ENCODE peak calls at places on chromosome 6, in ten cellular contexts. P, R, C, V, S, U, Z, H, W and J are unnamed samples.

GRCh38 chr6:76831299-76831698 is 632.0 kb downstream of the HTR1B start:
- DNase-seq in P (no peak), R (no peak), C (no peak), V (no peak), S (no peak), U (no peak), Z (no peak), H (no peak), W (no peak), J (no peak)

GRCh38 chr6:31878761-31879542 is at the start of gene SLC44A4:
- DNase-seq in P (peak; percentile 42), R (peak; percentile 19), C (no peak), V (no peak), S (no peak), U (no peak), Z (no peak), H (no peak), W (no peak), J (no peak)

GRCh38 chr6:167973092-167973880 is 24.2 kb upstream of the KIF25 start:
- DNase-seq in P (no peak), R (no peak), C (no peak), V (no peak), S (no peak), U (no peak), Z (no peak), H (no peak), W (no peak), J (no peak)

GRCh38 chr6:9699890-9700289 is 715.0 kb downstream of the TFAP2A start:
- DNase-seq in P (no peak), R (no peak), C (no peak), V (no peak), S (no peak), U (no peak), Z (no peak), H (no peak), W (no peak), J (no peak)

GRCh38 chr6:103587722-103588121 is 1272.0 kb downstream of the HACE1 start:
- DNase-seq in P (no peak), R (no peak), C (no peak), V (no peak), S (no peak), U (no peak), Z (no peak), H (no peak), W (no peak), J (no peak)

GRCh38 chr6:81326856-81327561 is 425.5 kb downstream of the TENT5A start:
- DNase-seq in P (no peak), R (peak; percentile 32), C (no peak), V (no peak), S (no peak), U (no peak), Z (no peak), H (no peak), W (peak; percentile 45), J (no peak)

GRCh38 chr6:30647802-30648460 is 998 bp downstream of the C6orf136 start:
- DNase-seq in P (no peak), R (no peak), C (no peak), V (no peak), S (no peak), U (no peak), Z (no peak), H (no peak), W (no peak), J (peak; percentile 52)

GRCh38 chr6:124978451-124979293 is 16.4 kb downstream of the RNF217 start:
- DNase-seq in P (no peak), R (no peak), C (no peak), V (no peak), S (no peak), U (no peak), Z (no peak), H (no peak), W (no peak), J (no peak)

GRCh38 chr6:143396497-143397228 is 53.8 kb downstream of the ADAT2 start:
- DNase-seq in P (no peak), R (peak; percentile 19), C (no peak), V (no peak), S (no peak), U (no peak), Z (no peak), H (no peak), W (peak; percentile 17), J (no peak)

GRCh38 chr6:169689247-169689646 is 12.6 kb downstream of the WDR27 start:
- DNase-seq in P (no peak), R (no peak), C (no peak), V (no peak), S (no peak), U (no peak), Z (no peak), H (no peak), W (peak; percentile 84), J (no peak)

GRCh38 chr6:87092435-87092834 is 2.5 kb downstream of the CGA start:
- DNase-seq in P (no peak), R (no peak), C (no peak), V (no peak), S (no peak), U (no peak), Z (no peak), H (no peak), W (no peak), J (no peak)
- H3K27me3 ChIP-seq in P (peaks cover 3% of the 10 kb centered on the region), R (no peaks in the 10 kb centered on the region), C (no peaks in the 10 kb centered on the region), V (no peaks in the 10 kb centered on the region), S (no peaks in the 10 kb centered on the region), U (peaks cover 3% of the 10 kb centered on the region), Z (no peaks in the 10 kb centered on the region), H (peaks cover 8% of the 10 kb centered on the region), W (no peaks in the 10 kb centered on the region), J (no peaks in the 10 kb centered on the region)

GRCh38 chr6:90328004-90328403 is 31.4 kb upstream of the BACH2 start:
- DNase-seq in P (no peak), R (no peak), C (no peak), V (no peak), S (no peak), U (no peak), Z (no peak), H (peak; percentile 53), W (no peak), J (no peak)
- H3K4me1 ChIP-seq in P (peaks cover 4% of the 10 kb centered on the region), R (no peaks in the 10 kb centered on the region), C (no peaks in the 10 kb centered on the region), V (no peaks in the 10 kb centered on the region), S (no peaks in the 10 kb centered on the region), U (no peaks in the 10 kb centered on the region), Z (no peaks in the 10 kb centered on the region), H (no peaks in the 10 kb centered on the region), W (peaks cover 14% of the 10 kb centered on the region), J (no peaks in the 10 kb centered on the region)

GRCh38 chr6:35587167-35587566 is 74.5 kb upstream of the TULP1 start:
- DNase-seq in P (no peak), R (no peak), C (no peak), V (no peak), S (no peak), U (no peak), Z (no peak), H (no peak), W (no peak), J (no peak)
- H3K4me3 ChIP-seq in P (no peak overlapping the region), R (no peak overlapping the region), C (no peak overlapping the region), V (no peak overlapping the region), S (no peak overlapping the region), U (no peak overlapping the region), Z (no peak overlapping the region), H (no peak overlapping the region), W (no peak overlapping the region), J (no peak overlapping the region)

DNA sequence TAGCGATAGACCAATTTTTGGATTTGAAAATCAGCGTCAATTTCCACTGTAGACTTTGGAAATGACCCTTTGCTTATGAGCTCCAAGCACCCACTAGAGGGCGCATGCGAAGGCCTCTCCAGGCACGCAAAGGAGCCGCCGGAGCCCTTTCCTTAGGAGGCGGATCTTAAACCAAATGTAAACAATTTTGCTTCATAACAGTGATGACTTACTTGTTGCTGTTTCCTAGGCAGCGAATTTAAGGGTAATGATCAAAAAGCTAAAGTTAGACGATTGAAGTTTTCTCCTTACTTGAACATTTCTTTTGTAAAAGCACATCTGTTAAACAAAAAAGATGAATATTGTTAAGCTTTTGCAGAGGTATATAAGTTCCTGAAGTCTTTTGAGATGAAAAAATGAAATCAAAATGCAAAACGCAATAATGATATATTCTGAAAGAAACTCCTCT is 29.2 kb upstream of the EXOC2 start:
- DNase-seq in P (peak; percentile 90), R (peak; percentile 89), C (no peak), V (peak; percentile 78), S (peak; percentile 76), U (peak; percentile 83), Z (peak; percentile 77), H (peak; percentile 91), W (peak; percentile 88), J (peak; percentile 70)
- H3K27me3 ChIP-seq in P (no peaks in the 10 kb centered on the region), R (peaks cover 2% of the 10 kb centered on the region), C (no peaks in the 10 kb centered on the region), V (no peaks in the 10 kb centered on the region), S (peaks cover 5% of the 10 kb centered on the region), U (no peaks in the 10 kb centered on the region), Z (no peaks in the 10 kb centered on the region), H (no peaks in the 10 kb centered on the region), W (no peaks in the 10 kb centered on the region), J (peaks cover 7% of the 10 kb centered on the region)

DNA sequence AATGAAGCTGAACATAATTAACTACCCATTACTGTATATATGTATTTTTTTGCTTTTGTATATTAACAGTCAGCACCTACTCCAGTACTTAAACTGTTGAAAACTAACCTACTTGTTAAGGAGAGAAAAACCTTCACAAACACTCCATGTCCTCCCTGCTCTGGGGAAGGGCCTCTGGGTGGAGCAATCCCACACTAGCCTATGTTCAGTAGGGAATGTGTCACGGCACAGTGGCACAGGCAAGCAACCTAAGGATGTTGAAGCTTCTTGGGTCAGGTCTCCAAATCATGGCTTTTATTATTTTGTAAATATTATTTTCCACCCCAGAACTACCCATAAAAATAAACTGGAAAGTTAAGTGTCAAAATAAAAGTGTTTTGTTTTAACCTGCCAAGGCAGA is 5.3 kb downstream of the MAN1A1 start:
- DNase-seq in P (no peak), R (peak; percentile 48), C (no peak), V (no peak), S (no peak), U (no peak), Z (no peak), H (no peak), W (no peak), J (peak; percentile 34)
- H3K4me1 ChIP-seq in P (peaks cover 11% of the 10 kb centered on the region), R (peaks cover 7% of the 10 kb centered on the region), C (peaks cover 10% of the 10 kb centered on the region), V (peaks cover 12% of the 10 kb centered on the region), S (peaks cover 14% of the 10 kb centered on the region), U (peaks cover 32% of the 10 kb centered on the region), Z (peaks cover 6% of the 10 kb centered on the region), H (peaks cover 78% of the 10 kb centered on the region), W (peaks cover 40% of the 10 kb centered on the region), J (no peaks in the 10 kb centered on the region)

GRCh38 chr6:154354265-154354777 is 2.3 kb downstream of the IPCEF1 start:
- DNase-seq in P (no peak), R (no peak), C (no peak), V (no peak), S (no peak), U (no peak), Z (no peak), H (no peak), W (no peak), J (no peak)

GRCh38 chr6:154358019-154358545 is 1.5 kb upstream of the IPCEF1 start:
- DNase-seq in P (peak; percentile 54), R (no peak), C (no peak), V (no peak), S (no peak), U (no peak), Z (no peak), H (no peak), W (no peak), J (no peak)

GRCh38 chr6:154356690-154357089 is at the start of gene IPCEF1:
- DNase-seq in P (no peak), R (no peak), C (no peak), V (no peak), S (no peak), U (no peak), Z (no peak), H (no peak), W (no peak), J (no peak)

GRCh38 chr6:154352898-154353585 is 3.6 kb downstream of the IPCEF1 start:
- DNase-seq in P (no peak), R (peak; percentile 16), C (peak; percentile 84), V (no peak), S (no peak), U (peak; percentile 55), Z (no peak), H (no peak), W (no peak), J (no peak)

GRCh38 chr6:154356118-154356517 is 485 bp downstream of the IPCEF1 start:
- DNase-seq in P (no peak), R (no peak), C (no peak), V (no peak), S (no peak), U (no peak), Z (no peak), H (no peak), W (no peak), J (no peak)
- H3K4me3 ChIP-seq in P (no peak overlapping the region), R (no peak overlapping the region), C (no peak overlapping the region), V (no peak overlapping the region), S (no peak overlapping the region), U (no peak overlapping the region), Z (no peak overlapping the region), H (no peak overlapping the region), W (no peak overlapping the region), J (no peak overlapping the region)